ENCODE peak calls at places on chromosomes 4 and X, in five cellular contexts. C is H1, H is tibial nerve, E is PC-9, Q is kidney. P is an unnamed sample. For H3K4me1, the result is how much of the 10 kb centered on the place peaks cover.

GRCh38 chr4:187321741-187322140 is 598.1 kb upstream of the FAT1 start:
- DNase-seq in Q (no peak), E (no peak), C (no peak), H (no peak), P (no peak)

GRCh38 chr4:75289843-75290616 is 224.2 kb downstream of the RCHY1 start:
- DNase-seq in H (no peak), C (peak), Q (no peak), E (peak), P (peak)

GRCh38 chr4:144906181-144906895 is 191.7 kb downstream of the ANAPC10 start:
- DNase-seq in H (no peak), Q (no peak), C (no peak), E (no peak), P (no peak)

GRCh38 chr4:145839151-145839550 is 99.5 kb downstream of the ZNF827 start:
- DNase-seq in Q (no peak), E (no peak), C (no peak), H (no peak), P (no peak)

GRCh38 chr4:143399113-143399949 is 62.7 kb downstream of the GAB1 start:
- DNase-seq in H (no peak), Q (no peak), C (no peak), E (no peak), P (peak)

GRCh38 chrX:9260603-9261002 is 204.3 kb upstream of the TBL1X start:
- DNase-seq in C (no peak), H (no peak), E (no peak), Q (no peak), P (no peak)

GRCh38 chrX:153460826-153461225 is 9.6 kb downstream of the HAUS7 start:
- DNase-seq in C (no peak), E (peak), Q (peak), H (no peak), P (peak)

GRCh38 chr4:110821186-110821585 is 198.3 kb upstream of the PITX2 start:
- DNase-seq in C (no peak), Q (no peak), H (no peak), E (no peak), P (no peak)

GRCh38 chr4:150328496-150328895 is 250.3 kb downstream of the DCLK2 start:
- DNase-seq in C (no peak), E (no peak), H (no peak), Q (no peak), P (no peak)

GRCh38 chrX:107678957-107679740 is 50.8 kb downstream of the PRPS1 start:
- DNase-seq in Q (peak), C (no peak), E (no peak), H (peak), P (peak)

GRCh38 chr4:73417973-73418372 is 13.9 kb downstream of the ALB start:
- DNase-seq in Q (no peak), C (no peak), E (no peak), H (no peak), P (no peak)

GRCh38 chr4:9984621-9985020 is 36.7 kb downstream of the SLC2A9 start:
- DNase-seq in E (no peak), H (no peak), C (no peak), Q (no peak), P (no peak)

GRCh38 chr4:112807999-112808398 is 171.1 kb downstream of the LARP7 start:
- DNase-seq in E (no peak), C (no peak), Q (no peak), H (no peak), P (peak)

GRCh38 chr4:134533068-134533467 is 331.5 kb upstream of the PABPC4L start:
- DNase-seq in H (no peak), C (no peak), E (no peak), Q (no peak), P (no peak)

GRCh38 chr4:137677851-137678250 is 145.6 kb upstream of the PCDH18 start:
- DNase-seq in C (no peak), H (no peak), E (no peak), Q (no peak), P (no peak)

GRCh38 chr4:164977243-164978164 is at the start of gene TRIM61:
- DNase-seq in C (peak), E (no peak), H (no peak), Q (no peak), P (peak)

GRCh38 chr4:186934841-186935443 is 211.3 kb upstream of the FAT1 start:
- DNase-seq in C (no peak), E (no peak), H (no peak), Q (no peak), P (no peak)

GRCh38 chr4:79178770-79179169 is 147.1 kb downstream of the NAA11 start:
- DNase-seq in E (no peak), H (no peak), C (no peak), Q (no peak), P (no peak)

GRCh38 chr4:45646885-45647598 is 476.8 kb downstream of the GABRG1 start:
- DNase-seq in C (no peak), Q (no peak), E (no peak), H (no peak), P (no peak)
- H3K27ac ChIP-seq in C (no peak), Q (peak), E (no peak), H (no peak), P (no peak)

DNA sequence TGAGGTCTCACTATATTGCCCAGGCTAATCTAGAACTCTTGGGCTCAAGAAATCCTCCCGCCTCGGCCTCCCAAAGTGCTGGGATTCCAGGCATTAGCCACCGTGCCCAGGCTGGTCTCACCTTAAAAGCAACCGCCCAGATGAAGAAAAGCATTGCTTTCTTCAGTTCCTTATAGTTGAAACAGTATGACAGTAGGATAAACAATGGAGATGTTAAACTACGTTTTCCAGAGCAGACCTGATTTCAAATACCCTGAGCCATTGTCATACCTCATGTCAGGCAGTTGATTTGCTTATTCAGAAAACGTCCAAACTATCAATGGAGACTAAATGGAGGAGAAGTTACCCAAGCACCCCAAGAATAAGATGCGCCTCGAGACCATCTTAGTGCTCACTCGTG is 26.3 kb upstream of the TMEM131L start:
- DNase-seq in H (no peak), Q (no peak), E (no peak), C (no peak), P (no peak)
- H3K4me1 ChIP-seq in H (under half), Q (under half), E (under half), C (under half), P (under half)

GRCh38 chrX:65528705-65529340 is 5.8 kb downstream of the LAS1L start:
- DNase-seq in Q (no peak), H (no peak), E (peak), C (peak), P (peak)
- TF ChIP-seq CTCF in Q (peak), H (peak), E (peak), C (peak), P (peak)

GRCh38 chr4:41701961-41702360 is 46.6 kb downstream of the PHOX2B start:
- DNase-seq in E (no peak), H (no peak), Q (no peak), C (no peak), P (no peak)
- H3K27ac ChIP-seq in E (no peak), H (no peak), Q (no peak), C (no peak), P (no peak)

GRCh38 chrX:154542723-154543424 is 3.8 kb downstream of the G6PD start:
- DNase-seq in C (no peak), Q (no peak), E (peak), H (no peak), P (no peak)
- H3K4me1 ChIP-seq in C (under half), Q (under half), E (half or more), H (under half), P (under half)